ENCODE peak calls at places on chromosomes 2 and 18, in five cellular contexts. V is K562, A is NT2/D1, E is GM12878, B is SK-N-SH. P is an unnamed sample.

GRCh38 chr2:47189635-47190034 is 34.5 kb upstream of the STPG4 start:
- DNase-seq in V (no peak), A (no peak), E (no peak), B (no peak), P (no peak)

GRCh38 chr2:86786001-86786536 is 4.6 kb downstream of the CD8A start:
- DNase-seq in V (no peak), A (no peak), E (no peak), B (no peak), P (no peak)

GRCh38 chr2:61144697-61145268 is 17.2 kb upstream of the C2orf74 start:
- DNase-seq in V (no peak), A (peak), E (peak), B (peak), P (no peak)

GRCh38 chr2:196274387-196274809 is 103.0 kb upstream of the STK17B start:
- DNase-seq in V (no peak), A (no peak), E (no peak), B (no peak), P (no peak)

GRCh38 chr2:188114014-188114413 is 177.7 kb upstream of the GULP1 start:
- DNase-seq in V (no peak), A (no peak), E (no peak), B (peak), P (no peak)

GRCh38 chr2:237201461-237202287 is 116.0 kb downstream of the COPS8 start:
- DNase-seq in V (peak), A (no peak), E (peak), B (no peak), P (peak)

GRCh38 chr18:6741786-6742185 is 12.3 kb downstream of the ARHGAP28 start:
- DNase-seq in V (no peak), A (no peak), E (no peak), B (no peak), P (no peak)

GRCh38 chr2:47072018-47072691 is 83.0 kb downstream of the STPG4 start:
- DNase-seq in V (no peak), A (no peak), E (no peak), B (peak), P (no peak)

GRCh38 chr2:32355976-32356734 is 668 bp upstream of the BIRC6 start:
- DNase-seq in V (no peak), A (no peak), E (no peak), B (no peak), P (no peak)

GRCh38 chr2:68193144-68193543 is 35.5 kb downstream of the PNO1 start:
- DNase-seq in V (peak), A (no peak), E (no peak), B (no peak), P (no peak)

GRCh38 chr2:131148426-131148825 is 43.3 kb downstream of the PLEKHB2 start:
- DNase-seq in V (peak), A (no peak), E (no peak), B (peak), P (no peak)

GRCh38 chr2:2826621-2827020 is 495.5 kb upstream of the MYT1L start:
- DNase-seq in V (no peak), A (no peak), E (no peak), B (peak), P (no peak)

GRCh38 chr2:157304811-157305712 is 20.6 kb downstream of the ERMN start:
- DNase-seq in V (no peak), A (no peak), E (no peak), B (no peak), P (no peak)

DNA sequence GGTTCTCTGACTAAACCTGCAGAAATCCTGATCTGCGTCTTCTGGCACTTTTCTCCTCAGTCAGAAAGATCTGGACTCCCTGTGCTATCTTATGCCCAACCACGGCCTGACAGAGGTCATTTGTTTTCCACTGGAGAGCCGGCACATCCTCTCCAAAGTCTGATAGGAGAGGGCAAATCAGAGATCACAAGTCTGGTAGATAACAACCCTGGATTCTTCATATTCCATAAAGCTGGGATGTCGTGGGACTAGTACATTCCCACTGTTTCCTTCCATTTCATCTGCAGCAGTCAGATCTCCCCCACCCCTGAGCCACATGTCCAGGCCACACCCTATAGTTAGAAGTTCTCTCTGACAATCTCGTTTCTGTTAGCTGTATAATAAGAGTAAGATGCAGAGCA is 157.0 kb downstream of the MGAT5 start:
- DNase-seq in V (no peak), A (no peak), E (no peak), B (no peak), P (no peak)
- TF ChIP-seq YY1 in V (no peak), A (no peak), E (no peak), B (no peak), P (no peak)

GRCh38 chr2:63047534-63048281 is 2.9 kb upstream of the OTX1 start:
- DNase-seq in V (no peak), A (no peak), E (no peak), B (peak), P (no peak)
- TF ChIP-seq YY1 in V (no peak), A (no peak), E (no peak), B (no peak), P (no peak)

GRCh38 chr18:78722959-78723706 is 256.5 kb upstream of the SALL3 start:
- DNase-seq in V (no peak), A (no peak), E (no peak), B (no peak), P (no peak)

GRCh38 chr18:78722391-78722790 is 257.2 kb upstream of the SALL3 start:
- DNase-seq in V (no peak), A (no peak), E (no peak), B (no peak), P (no peak)

GRCh38 chr18:78721281-78721949 is 258.2 kb upstream of the SALL3 start:
- DNase-seq in V (no peak), A (no peak), E (no peak), B (no peak), P (no peak)

GRCh38 chr18:78720456-78721250 is 259.0 kb upstream of the SALL3 start:
- DNase-seq in V (no peak), A (no peak), E (no peak), B (no peak), P (no peak)

GRCh38 chr18:78721986-78722385 is 257.6 kb upstream of the SALL3 start:
- DNase-seq in V (no peak), A (no peak), E (no peak), B (no peak), P (no peak)
- TF ChIP-seq YY1 in V (no peak), A (no peak), E (no peak), B (no peak), P (no peak)

GRCh38 chr2:109246616-109247015 is 117.6 kb downstream of the SH3RF3 start:
- DNase-seq in V (no peak), A (no peak), E (no peak), B (no peak), P (no peak)

GRCh38 chr2:109247340-109247739 is 118.3 kb downstream of the SH3RF3 start:
- DNase-seq in V (no peak), A (no peak), E (no peak), B (no peak), P (no peak)

GRCh38 chr2:109248590-109248989 is 119.6 kb downstream of the SH3RF3 start:
- DNase-seq in V (no peak), A (no peak), E (no peak), B (no peak), P (no peak)

GRCh38 chr2:109246176-109246575 is 117.2 kb downstream of the SH3RF3 start:
- DNase-seq in V (no peak), A (no peak), E (no peak), B (no peak), P (no peak)

DNA sequence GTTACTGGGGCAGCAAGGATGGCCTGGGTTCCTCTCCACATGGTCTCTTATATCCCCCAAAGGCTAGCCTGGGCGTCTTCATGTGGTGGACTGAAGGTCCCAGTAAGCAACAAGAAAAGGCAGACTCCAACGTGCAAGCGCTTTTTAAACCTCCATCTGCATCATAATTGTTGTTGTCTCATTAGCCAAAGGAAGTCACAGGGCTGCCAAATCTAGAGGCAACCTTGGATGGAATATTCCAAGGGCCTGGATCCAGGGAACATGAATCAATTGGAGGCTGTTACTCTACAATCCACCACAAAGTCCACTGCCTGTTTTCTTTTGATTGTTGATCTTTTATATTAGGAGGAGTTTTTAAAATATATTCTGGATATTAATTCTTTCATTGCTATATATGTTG is 118.8 kb downstream of the SH3RF3 start:
- DNase-seq in V (no peak), A (no peak), E (no peak), B (no peak), P (no peak)
- TF ChIP-seq YY1 in V (no peak), A (no peak), E (no peak), B (no peak), P (no peak)

GRCh38 chr2:119218478-119219064 is 5.1 kb upstream of the STEAP3 start:
- DNase-seq in V (peak), A (no peak), E (no peak), B (no peak), P (peak)
- TF ChIP-seq YY1 in V (no peak), A (no peak), E (no peak), B (no peak), P (no peak)

GRCh38 chr2:66126936-66127527 is 307.9 kb upstream of the MEIS1 start:
- DNase-seq in V (no peak), A (no peak), E (no peak), B (no peak), P (no peak)
- TF ChIP-seq YY1 in V (no peak), A (no peak), E (no peak), B (no peak), P (no peak)

DNA sequence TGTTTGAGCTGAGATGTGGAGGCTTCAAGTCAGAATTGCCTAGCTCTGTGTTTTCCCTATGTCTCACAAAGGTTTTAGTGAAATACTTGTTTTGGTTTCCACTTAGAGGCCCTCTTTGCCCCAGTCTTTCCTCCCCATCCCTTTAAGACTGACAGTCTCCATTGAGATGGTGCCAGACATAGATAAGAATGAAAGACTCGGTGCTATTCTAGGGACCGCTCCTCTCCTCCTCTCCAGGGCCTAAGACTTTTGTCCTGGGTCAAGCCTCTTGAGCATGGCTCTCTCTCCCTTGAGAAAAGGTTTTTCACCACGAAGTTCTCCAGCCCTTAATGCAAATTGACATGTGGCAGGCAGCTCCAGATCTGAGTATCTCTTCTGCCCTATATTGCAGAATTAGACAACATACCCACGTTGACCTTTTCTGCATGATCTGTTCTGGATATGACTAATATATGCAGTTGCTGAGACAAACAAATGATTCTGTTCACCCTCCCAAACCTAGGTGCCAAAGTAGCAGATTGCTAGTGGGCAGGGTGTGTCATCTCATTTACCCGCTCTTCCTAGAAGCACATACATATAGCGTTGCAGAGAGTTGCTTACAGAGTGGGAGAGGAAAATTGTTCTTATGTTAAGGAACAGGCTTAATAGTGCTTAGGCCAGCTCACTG is 47.5 kb upstream of the ACSL3 start:
- DNase-seq in V (no peak), A (no peak), E (peak), B (no peak), P (no peak)
- TF ChIP-seq YY1 in V (no peak), A (no peak), E (no peak), B (no peak), P (no peak)

GRCh38 chr2:26847663-26848335 is at the start of gene DPYSL5:
- DNase-seq in V (peak), A (peak), E (no peak), B (peak), P (peak)
- TF ChIP-seq YY1 in V (no peak), A (no peak), E (no peak), B (no peak), P (no peak)

GRCh38 chr18:62637403-62637802 is 77.9 kb upstream of the PHLPP1 start:
- DNase-seq in V (no peak), A (no peak), E (no peak), B (no peak), P (no peak)

GRCh38 chr18:62634471-62634870 is 80.9 kb upstream of the PHLPP1 start:
- DNase-seq in V (peak), A (no peak), E (no peak), B (no peak), P (no peak)

GRCh38 chr18:62634991-62635630 is 80.2 kb upstream of the PHLPP1 start:
- DNase-seq in V (no peak), A (no peak), E (no peak), B (no peak), P (no peak)

GRCh38 chr18:62632788-62633455 is 82.4 kb upstream of the PHLPP1 start:
- DNase-seq in V (no peak), A (no peak), E (no peak), B (no peak), P (no peak)

DNA sequence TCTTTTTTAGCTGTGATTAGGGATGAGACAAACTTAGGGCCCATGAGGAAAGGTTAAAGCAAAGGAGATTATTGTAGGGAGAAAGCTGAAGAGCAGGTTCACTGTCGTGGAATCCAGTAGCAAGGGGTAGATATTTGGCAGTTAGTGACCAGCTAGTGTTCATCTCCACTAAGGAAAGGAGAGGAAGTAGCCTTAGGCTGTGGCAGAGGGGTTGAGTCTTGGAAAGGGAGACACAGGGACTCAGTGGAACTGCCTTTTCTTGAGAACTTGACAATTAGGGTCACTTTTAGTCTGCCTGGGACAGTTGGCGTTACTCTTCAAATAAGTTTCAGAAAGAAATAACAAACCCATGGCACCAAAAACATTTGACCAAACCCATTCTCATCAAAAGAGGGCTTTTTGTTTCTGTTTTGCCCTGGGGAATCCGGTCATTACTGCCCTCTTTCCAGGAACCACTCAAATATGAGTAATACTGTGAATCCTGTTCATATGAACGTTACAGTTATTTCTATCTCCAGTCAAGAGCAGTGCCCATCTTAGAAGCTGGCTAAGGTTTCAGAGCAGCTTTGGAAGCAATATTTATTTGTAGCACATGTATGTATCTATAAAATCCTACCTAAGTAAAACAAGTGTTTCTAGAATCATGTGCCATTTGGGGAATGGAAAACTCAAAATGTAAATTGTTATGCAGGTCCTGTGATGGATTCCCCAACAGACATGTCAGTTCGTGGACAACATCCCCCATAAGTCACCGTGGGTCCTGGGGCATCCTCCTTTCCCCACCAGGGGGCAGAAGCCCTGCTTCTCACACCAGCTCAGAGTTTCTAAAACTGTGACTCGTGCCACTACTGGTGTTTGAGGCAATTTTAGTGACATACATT is 77.3 kb upstream of the PHLPP1 start:
- DNase-seq in V (peak), A (peak), E (no peak), B (peak), P (peak)
- TF ChIP-seq YY1 in V (no peak), A (no peak), E (peak), B (no peak), P (no peak)

DNA sequence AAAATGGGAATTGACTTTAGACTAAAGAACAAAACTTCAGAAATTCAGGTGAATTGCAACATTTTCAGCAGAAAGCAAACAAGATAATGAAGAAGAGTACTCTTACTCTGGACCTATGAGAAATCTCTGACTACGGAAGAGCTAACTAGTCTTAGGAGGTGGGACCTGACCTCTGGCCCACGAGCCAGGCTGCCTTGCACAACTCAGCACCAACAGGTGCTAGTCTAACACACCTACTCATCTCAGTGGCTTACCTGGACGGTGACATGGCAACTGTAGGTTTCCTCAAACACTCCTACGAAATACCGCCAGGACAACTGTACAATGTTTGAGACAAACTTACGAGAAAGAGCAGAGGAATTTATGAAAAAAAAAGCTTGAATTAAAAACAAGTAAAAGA is 3.1 kb upstream of the DSC3 start:
- DNase-seq in V (no peak), A (no peak), E (no peak), B (no peak), P (no peak)
- TF ChIP-seq YY1 in V (no peak), A (no peak), E (no peak), B (no peak), P (no peak)

P was measured in HCT116.